ENCODE peak calls at places on chromosomes 12 and 14, in five cellular contexts. F is HepG2, I is H1, D is GM12878, Z is K562. V is an unnamed sample.
A peak's percentile ranks its signal among the peaks of the same experiment; 100 is the strongest.

GRCh38 chr14:94022532-94023411 is 3.4 kb upstream of the OTUB2 start:
- DNase-seq in F (peak; percentile 51), I (no peak), D (no peak), Z (no peak), V (no peak)

GRCh38 chr12:126432780-126433179 is 1367.5 kb downstream of the AACS start:
- DNase-seq in F (no peak), I (no peak), D (no peak), Z (no peak), V (no peak)

GRCh38 chr14:49160983-49161382 is 425.2 kb downstream of the RPS29 start:
- DNase-seq in F (no peak), I (no peak), D (no peak), Z (no peak), V (no peak)

GRCh38 chr12:31832740-31833540 is 104.1 kb upstream of the AMN1 start:
- DNase-seq in F (no peak), I (no peak), D (peak; percentile 73), Z (peak; percentile 26), V (no peak)

GRCh38 chr12:101018540-101018939 is 191.5 kb downstream of the SLC5A8 start:
- DNase-seq in F (peak; percentile 44), I (no peak), D (no peak), Z (no peak), V (no peak)

GRCh38 chr12:77082021-77082420 is 16.7 kb upstream of the E2F7 start:
- DNase-seq in F (no peak), I (no peak), D (no peak), Z (no peak), V (no peak)

GRCh38 chr12:62909340-62909739 is 25.6 kb downstream of the PPM1H start:
- DNase-seq in F (no peak), I (no peak), D (no peak), Z (no peak), V (no peak)

GRCh38 chr12:6956332-6956727 is 5.2 kb downstream of the PTPN6 start:
- DNase-seq in F (no peak), I (no peak), D (no peak), Z (no peak), V (no peak)

GRCh38 chr14:38089123-38089522 is 118.6 kb upstream of the SSTR1 start:
- DNase-seq in F (no peak), I (no peak), D (no peak), Z (no peak), V (no peak)

GRCh38 chr12:48180857-48181495 is 2.5 kb upstream of the CCDC184 start:
- DNase-seq in F (no peak), I (no peak), D (no peak), Z (no peak), V (no peak)

GRCh38 chr14:82511399-82511798 is 977.7 kb upstream of the SEL1L start:
- DNase-seq in F (no peak), I (no peak), D (no peak), Z (no peak), V (no peak)

GRCh38 chr12:53113307-53113706 is 10.0 kb downstream of the SOAT2 start:
- DNase-seq in F (no peak), I (no peak), D (no peak), Z (no peak), V (no peak)

GRCh38 chr12:53115112-53115890 is 12.0 kb downstream of the SOAT2 start:
- DNase-seq in F (no peak), I (peak; percentile 90), D (no peak), Z (peak; percentile 65), V (peak; percentile 92)

GRCh38 chr12:53118771-53119300 is 15.6 kb downstream of the SOAT2 start:
- DNase-seq in F (no peak), I (no peak), D (no peak), Z (no peak), V (no peak)

GRCh38 chr12:53113951-53114350 is 10.7 kb downstream of the SOAT2 start:
- DNase-seq in F (no peak), I (no peak), D (no peak), Z (no peak), V (no peak)

GRCh38 chr12:53115891-53116675 is 12.8 kb downstream of the SOAT2 start:
- DNase-seq in F (no peak), I (no peak), D (no peak), Z (no peak), V (no peak)
- TF ChIP-seq ATF2 in F (no peak), I (no peak), D (no peak), Z (no peak), V (no peak)

GRCh38 chr14:68628605-68629310 is 164.1 kb downstream of the ZFP36L1 start:
- DNase-seq in F (peak; percentile 19), I (peak; percentile 73), D (no peak), Z (no peak), V (peak; percentile 39)
- TF ChIP-seq ATF2 in F (no peak), I (no peak), D (no peak), Z (no peak), V (no peak)

DNA sequence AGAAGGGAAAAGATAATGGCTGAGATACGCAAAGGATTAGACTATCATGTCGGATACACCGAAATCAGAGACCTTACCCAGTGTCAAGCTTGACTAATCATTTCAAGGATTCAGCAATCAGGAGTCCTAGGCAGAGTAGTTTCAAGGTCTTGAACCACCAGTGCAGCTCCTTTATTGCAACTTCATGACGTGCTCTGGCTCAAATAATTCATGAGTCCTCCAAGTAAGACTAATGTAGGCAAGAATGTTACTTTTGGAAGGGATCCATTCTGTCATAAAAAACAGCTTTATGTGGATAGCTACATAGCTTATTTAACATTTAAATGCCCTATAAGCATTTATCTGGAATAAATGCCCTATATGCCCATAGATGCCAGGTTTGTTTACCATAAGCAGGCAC is 123.2 kb downstream of the LMO3 start:
- DNase-seq in F (no peak), I (no peak), D (no peak), Z (no peak), V (no peak)
- TF ChIP-seq ATF2 in F (no peak), I (no peak), D (no peak), Z (no peak), V (no peak)

GRCh38 chr14:58082491-58083098 is 69.4 kb downstream of the ARMH4 start:
- DNase-seq in F (no peak), I (no peak), D (no peak), Z (peak; percentile 18), V (no peak)

GRCh38 chr14:58085877-58086276 is 66.1 kb downstream of the ARMH4 start:
- DNase-seq in F (no peak), I (no peak), D (no peak), Z (no peak), V (no peak)

GRCh38 chr14:58078471-58078870 is 73.5 kb downstream of the ARMH4 start:
- DNase-seq in F (no peak), I (no peak), D (no peak), Z (no peak), V (no peak)

GRCh38 chr14:58078068-58078467 is 73.9 kb downstream of the ARMH4 start:
- DNase-seq in F (no peak), I (no peak), D (no peak), Z (no peak), V (no peak)

DNA sequence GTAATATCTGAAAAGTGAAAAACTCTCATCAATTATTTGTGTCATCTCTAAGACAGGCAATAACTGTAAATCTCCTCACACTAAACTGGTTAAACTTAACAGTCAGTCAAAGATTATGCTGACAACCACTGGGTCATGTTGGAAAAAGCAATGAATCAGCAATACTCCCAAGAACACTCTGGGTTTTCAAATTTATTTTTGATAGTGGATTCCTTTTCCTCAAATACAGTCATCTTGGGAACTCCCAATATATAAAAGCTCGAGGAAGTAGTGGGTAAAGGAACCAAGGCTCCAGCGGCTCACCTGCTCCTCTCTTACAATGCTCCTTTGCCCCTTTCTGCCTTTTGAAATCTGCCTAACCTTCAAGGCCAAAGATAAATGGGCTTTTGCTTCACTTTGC is 70.0 kb downstream of the ARMH4 start:
- DNase-seq in F (no peak), I (no peak), D (no peak), Z (no peak), V (no peak)
- TF ChIP-seq ATF2 in F (no peak), I (no peak), D (no peak), Z (no peak), V (no peak)

DNA sequence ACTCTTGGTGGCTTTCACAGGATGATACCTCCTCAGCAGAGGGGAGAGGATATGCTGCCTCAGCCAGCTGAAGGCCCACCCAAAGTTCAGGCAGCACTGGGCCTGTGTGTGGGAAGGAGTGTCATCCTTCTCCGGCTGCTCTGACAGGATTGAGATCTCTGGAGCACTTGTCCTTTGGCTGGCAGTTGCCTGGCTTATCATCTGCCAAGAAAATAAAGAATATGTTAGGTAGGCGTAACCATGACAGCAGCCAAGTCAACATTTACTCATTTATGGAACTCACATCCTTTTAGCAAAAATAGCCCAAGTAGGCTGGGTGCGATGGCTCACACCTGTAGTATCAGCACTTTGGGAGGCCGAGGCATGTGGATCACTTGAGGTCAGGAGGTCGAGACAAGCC is 68.5 kb downstream of the PPFIBP1 start:
- DNase-seq in F (no peak), I (no peak), D (peak; percentile 21), Z (no peak), V (no peak)
- TF ChIP-seq ATF2 in F (no peak), I (no peak), D (no peak), Z (no peak), V (no peak)

GRCh38 chr12:107329569-107330324 is 236.4 kb upstream of the CRY1 start:
- DNase-seq in F (no peak), I (no peak), D (no peak), Z (no peak), V (no peak)
- TF ChIP-seq ATF2 in F (no peak), I (no peak), D (no peak), Z (no peak), V (no peak)

GRCh38 chr12:75862692-75863471 is 168.7 kb downstream of the PHLDA1 start:
- DNase-seq in F (peak; percentile 28), I (no peak), D (no peak), Z (no peak), V (no peak)
- TF ChIP-seq ATF2 in F (no peak), I (no peak), D (no peak), Z (no peak), V (no peak)

DNA sequence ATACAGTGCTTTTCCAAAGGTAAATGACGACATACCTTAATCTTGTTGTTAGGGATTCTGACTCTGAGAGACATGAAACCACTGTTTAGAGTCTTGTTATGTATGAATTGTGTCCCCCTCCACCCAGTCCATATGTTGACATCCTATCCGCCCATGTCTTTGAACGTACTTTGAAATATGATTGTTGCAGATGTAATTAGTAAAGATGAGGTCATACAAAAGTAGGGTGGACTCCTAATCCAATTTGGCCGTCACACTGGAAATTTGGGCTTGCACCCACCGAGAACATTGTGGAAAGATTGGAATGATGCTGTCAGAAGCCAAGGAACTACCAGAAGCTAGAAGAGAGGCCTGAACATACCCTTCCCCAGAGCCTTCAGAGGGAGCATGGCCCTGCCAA is 62.2 kb downstream of the RGS6 start:
- DNase-seq in F (no peak), I (no peak), D (no peak), Z (no peak), V (no peak)
- TF ChIP-seq ATF2 in F (no peak), I (no peak), D (no peak), Z (no peak), V (no peak)

GRCh38 chr14:105930572-105930971 is 404.2 kb downstream of the TMEM121 start:
- DNase-seq in F (no peak), I (no peak), D (no peak), Z (peak; percentile 0), V (no peak)

GRCh38 chr14:105935384-105935783 is 409.0 kb downstream of the TMEM121 start:
- DNase-seq in F (no peak), I (no peak), D (no peak), Z (no peak), V (no peak)

GRCh38 chr14:105929327-105930081 is 403.1 kb downstream of the TMEM121 start:
- DNase-seq in F (no peak), I (no peak), D (no peak), Z (peak; percentile 1), V (no peak)

GRCh38 chr14:105931808-105932483 is 405.6 kb downstream of the TMEM121 start:
- DNase-seq in F (no peak), I (no peak), D (no peak), Z (peak; percentile 3), V (no peak)

GRCh38 chr14:105933238-105933637 is 406.9 kb downstream of the TMEM121 start:
- DNase-seq in F (no peak), I (no peak), D (no peak), Z (no peak), V (no peak)
- TF ChIP-seq ATF2 in F (no peak), I (no peak), D (no peak), Z (no peak), V (no peak)

V was measured in WTC11.